ENCODE peak calls at places on chromosomes 2 and 18, in six cellular contexts. N, U, I, F, B and E are unnamed samples.

GRCh38 chr2:66802877-66803276 is 368.0 kb downstream of the MEIS1 start:
- DNase-seq in F (no peak), B (no peak), U (no peak), N (no peak), I (no peak), E (no peak)

GRCh38 chr18:75063615-75064512 is 145.1 kb downstream of the PTGR3 start:
- DNase-seq in B (no peak), F (no peak), N (no peak), U (no peak), I (no peak), E (no peak)

GRCh38 chr18:23844991-23845680 is 155.9 kb downstream of the LAMA3 start:
- DNase-seq in F (no peak), I (no peak), U (peak), N (no peak), B (no peak), E (no peak)

GRCh38 chr2:12197133-12197532 is 450.7 kb downstream of the LPIN1 start:
- DNase-seq in F (no peak), U (no peak), I (no peak), B (no peak), N (no peak), E (no peak)

GRCh38 chr2:29014811-29015414 is 33.8 kb downstream of the TOGARAM2 start:
- DNase-seq in N (no peak), U (peak), I (peak), B (no peak), F (no peak), E (no peak)

GRCh38 chr2:59195851-59196250 is 954.7 kb upstream of the FANCL start:
- DNase-seq in F (no peak), I (no peak), B (no peak), N (no peak), U (no peak), E (no peak)

GRCh38 chr2:75432761-75433361 is 127.9 kb downstream of the EVA1A start:
- DNase-seq in F (peak), B (no peak), U (peak), I (no peak), N (no peak), E (no peak)

GRCh38 chr2:149225446-149225845 is 104.9 kb upstream of the LYPD6 start:
- DNase-seq in B (no peak), F (no peak), U (no peak), I (no peak), N (no peak), E (no peak)

GRCh38 chr18:61926532-61926931 is 33.7 kb upstream of the RNF152 start:
- DNase-seq in U (peak), I (no peak), F (no peak), B (no peak), N (no peak), E (no peak)

GRCh38 chr2:45741451-45741850 is 90.0 kb downstream of the PRKCE start:
- DNase-seq in B (no peak), I (no peak), F (no peak), N (no peak), U (no peak), E (no peak)

GRCh38 chr18:27411911-27412310 is 226.8 kb upstream of the CHST9 start:
- DNase-seq in B (no peak), U (no peak), F (no peak), I (no peak), N (no peak), E (no peak)

GRCh38 chr2:178108176-178108575 is 4.1 kb upstream of the RBM45 start:
- DNase-seq in N (no peak), B (no peak), U (no peak), F (no peak), I (no peak), E (no peak)

GRCh38 chr2:238869293-238870124 is 21.6 kb downstream of the TWIST2 start:
- DNase-seq in U (no peak), N (no peak), I (no peak), F (no peak), B (no peak), E (no peak)

GRCh38 chr2:97992836-97993825 is 2.6 kb downstream of the TMEM131 start:
- DNase-seq in F (no peak), N (no peak), B (no peak), U (no peak), I (no peak), E (no peak)

GRCh38 chr2:240820014-240820606 is at the start of gene KIF1A:
- DNase-seq in F (peak), B (no peak), U (peak), I (no peak), N (peak), E (peak)

GRCh38 chr2:51673628-51674027 is 641.7 kb upstream of the NRXN1 start:
- DNase-seq in F (no peak), B (no peak), I (no peak), N (no peak), U (peak), E (no peak)

GRCh38 chr18:57743008-57743407 is 60.1 kb downstream of the ATP8B1 start:
- DNase-seq in B (peak), N (no peak), U (no peak), F (no peak), I (no peak), E (no peak)

GRCh38 chr2:128986867-128987268 is 668.2 kb upstream of the HS6ST1 start:
- DNase-seq in N (no peak), F (no peak), B (no peak), I (no peak), U (no peak), E (no peak)

GRCh38 chr18:11494093-11494492 is 115.3 kb upstream of the SLC35G4 start:
- DNase-seq in U (no peak), F (no peak), I (no peak), B (no peak), N (no peak), E (no peak)

GRCh38 chr2:42044939-42045338 is 2.9 kb upstream of the PKDCC start:
- DNase-seq in F (no peak), I (no peak), B (no peak), N (no peak), U (no peak), E (no peak)

GRCh38 chr2:16015210-16015902 is 75.0 kb downstream of the MYCN start:
- DNase-seq in F (no peak), U (no peak), B (no peak), I (no peak), N (no peak), E (no peak)

GRCh38 chr2:136134126-136134525 is 16.2 kb upstream of the CXCR4 start:
- DNase-seq in F (no peak), I (no peak), N (no peak), U (no peak), B (no peak), E (no peak)

GRCh38 chr2:222946700-222947278 is 86.0 kb downstream of the ACSL3 start:
- DNase-seq in I (no peak), N (no peak), U (no peak), F (no peak), B (no peak), E (no peak)

GRCh38 chr2:241733391-241734207 is 831 bp upstream of the D2HGDH start:
- DNase-seq in U (no peak), I (no peak), B (no peak), F (peak), N (no peak), E (no peak)

GRCh38 chr2:186576614-186577013 is 13.2 kb upstream of the ITGAV start:
- DNase-seq in N (no peak), B (no peak), I (no peak), U (no peak), F (no peak), E (no peak)

GRCh38 chr2:37984589-37984988 is 59.5 kb downstream of the RMDN2 start:
- DNase-seq in I (no peak), F (no peak), B (no peak), N (no peak), U (peak), E (no peak)

GRCh38 chr2:29129586-29130281 is 14.5 kb downstream of the CLIP4 start:
- DNase-seq in I (no peak), F (no peak), N (no peak), B (no peak), U (no peak), E (no peak)

GRCh38 chr2:24327988-24328387 is 32.3 kb downstream of the ITSN2 start:
- DNase-seq in U (peak), B (no peak), N (peak), F (peak), I (no peak), E (no peak)

GRCh38 chr18:44848931-44849330 is 168.2 kb downstream of the SETBP1 start:
- DNase-seq in N (no peak), I (no peak), B (no peak), U (no peak), F (no peak), E (no peak)

GRCh38 chr2:159091381-159091780 is 122.9 kb downstream of the TANC1 start:
- DNase-seq in I (no peak), N (no peak), U (no peak), F (no peak), B (no peak), E (no peak)

GRCh38 chr2:221969087-221969829 is 329.5 kb downstream of the PAX3 start:
- DNase-seq in I (no peak), F (peak), N (peak), U (peak), B (peak), E (peak)

GRCh38 chr18:45688834-45689233 is 35.1 kb upstream of the SLC14A1 start:
- DNase-seq in I (no peak), B (no peak), U (no peak), N (no peak), F (no peak), E (no peak)

GRCh38 chr2:111900859-111901258 is 2.5 kb downstream of the MERTK start:
- DNase-seq in B (no peak), U (peak), I (no peak), N (peak), F (peak), E (peak)